ENCODE peak calls at places on chromosomes 12 and 14, in four cellular contexts. One of them, this sample, is unnamed.

GRCh38 chr12:52975820-52976573 is 27.1 kb downstream of the KRT18 start:
- DNase-seq in cardiac muscle cell: no peak
- DNase-seq in endodermal cell: peak
- DNase-seq in right lobe of liver: peak
- DNase-seq in this sample: no peak

GRCh38 chr12:55724226-55724939 is 4.2 kb downstream of the RDH5 start:
- DNase-seq in endodermal cell: peak
- DNase-seq in cardiac muscle cell: peak
- DNase-seq in right lobe of liver: peak
- DNase-seq in this sample: peak

GRCh38 chr14:75454963-75455546 is 27.2 kb downstream of the JDP2 start:
- DNase-seq in cardiac muscle cell: peak
- DNase-seq in endodermal cell: peak
- DNase-seq in right lobe of liver: peak
- DNase-seq in this sample: peak

GRCh38 chr12:1801285-1801975 is 18.9 kb upstream of the LRTM2 start:
- DNase-seq in endodermal cell: peak
- DNase-seq in cardiac muscle cell: no peak
- DNase-seq in right lobe of liver: no peak
- DNase-seq in this sample: no peak

GRCh38 chr12:132427999-132428871 is 61.7 kb upstream of the FBRSL1 start:
- DNase-seq in right lobe of liver: no peak
- DNase-seq in endodermal cell: peak
- DNase-seq in cardiac muscle cell: no peak
- DNase-seq in this sample: no peak

GRCh38 chr14:52918486-52918885 is 32.4 kb downstream of the FERMT2 start:
- DNase-seq in cardiac muscle cell: no peak
- DNase-seq in endodermal cell: no peak
- DNase-seq in right lobe of liver: no peak
- DNase-seq in this sample: no peak

GRCh38 chr14:52025310-52025709 is 36.0 kb downstream of the RTRAF start:
- DNase-seq in cardiac muscle cell: no peak
- DNase-seq in endodermal cell: no peak
- DNase-seq in right lobe of liver: no peak
- DNase-seq in this sample: no peak

GRCh38 chr12:57460457-57461325 is 1.1 kb downstream of the GLI1 start:
- DNase-seq in right lobe of liver: peak
- DNase-seq in endodermal cell: peak
- DNase-seq in cardiac muscle cell: peak
- DNase-seq in this sample: no peak

GRCh38 chr14:21103165-21103709 is 2.4 kb downstream of the TMEM253 start:
- DNase-seq in endodermal cell: no peak
- DNase-seq in cardiac muscle cell: no peak
- DNase-seq in right lobe of liver: no peak
- DNase-seq in this sample: no peak

GRCh38 chr12:105205322-105206048 is 30.5 kb downstream of the APPL2 start:
- DNase-seq in endodermal cell: no peak
- DNase-seq in right lobe of liver: no peak
- DNase-seq in cardiac muscle cell: no peak
- DNase-seq in this sample: no peak

GRCh38 chr14:104305511-104306449 is 167.4 kb downstream of the KIF26A start:
- DNase-seq in right lobe of liver: peak
- DNase-seq in endodermal cell: no peak
- DNase-seq in cardiac muscle cell: no peak
- DNase-seq in this sample: peak

GRCh38 chr12:47828008-47828966 is 8.6 kb upstream of the HDAC7 start:
- DNase-seq in cardiac muscle cell: no peak
- DNase-seq in right lobe of liver: no peak
- DNase-seq in endodermal cell: no peak
- DNase-seq in this sample: peak

GRCh38 chr14:102525213-102526143 is 15.9 kb upstream of the ANKRD9 start:
- DNase-seq in right lobe of liver: no peak
- DNase-seq in endodermal cell: no peak
- DNase-seq in cardiac muscle cell: no peak
- DNase-seq in this sample: no peak

GRCh38 chr12:19186722-19187661 is 57.5 kb downstream of the PLEKHA5 start:
- DNase-seq in endodermal cell: no peak
- DNase-seq in right lobe of liver: no peak
- DNase-seq in cardiac muscle cell: peak
- DNase-seq in this sample: no peak

GRCh38 chr14:105326568-105326867 is 12.0 kb downstream of the PACS2 start:
- DNase-seq in cardiac muscle cell: no peak
- DNase-seq in right lobe of liver: no peak
- DNase-seq in endodermal cell: peak
- DNase-seq in this sample: no peak

GRCh38 chr12:3925621-3926020 is 52.4 kb upstream of the PARP11 start:
- DNase-seq in endodermal cell: no peak
- DNase-seq in right lobe of liver: no peak
- DNase-seq in cardiac muscle cell: no peak
- DNase-seq in this sample: no peak

GRCh38 chr12:21334771-21335325 is at the start of gene SLCO1A2:
- DNase-seq in endodermal cell: no peak
- DNase-seq in right lobe of liver: no peak
- DNase-seq in cardiac muscle cell: no peak
- DNase-seq in this sample: no peak

GRCh38 chr14:41873379-41874034 is 266.8 kb downstream of the LRFN5 start:
- DNase-seq in right lobe of liver: no peak
- DNase-seq in endodermal cell: no peak
- DNase-seq in cardiac muscle cell: no peak
- DNase-seq in this sample: no peak

GRCh38 chr14:33636715-33637114 is 314.2 kb downstream of the EGLN3 start:
- DNase-seq in right lobe of liver: no peak
- DNase-seq in endodermal cell: no peak
- DNase-seq in cardiac muscle cell: no peak
- DNase-seq in this sample: no peak

GRCh38 chr12:124517260-124518050 is 50.0 kb downstream of the NCOR2 start:
- DNase-seq in endodermal cell: no peak
- DNase-seq in cardiac muscle cell: no peak
- DNase-seq in right lobe of liver: peak
- DNase-seq in this sample: peak

GRCh38 chr12:106954462-106955376 is 988 bp upstream of the TMEM263 start:
- DNase-seq in endodermal cell: peak
- DNase-seq in cardiac muscle cell: no peak
- DNase-seq in right lobe of liver: peak
- DNase-seq in this sample: peak

GRCh38 chr12:106953352-106954260 is 2.1 kb upstream of the TMEM263 start:
- DNase-seq in endodermal cell: no peak
- DNase-seq in cardiac muscle cell: no peak
- DNase-seq in right lobe of liver: no peak
- DNase-seq in this sample: no peak

GRCh38 chr12:106955377-106956047 is at the start of gene TMEM263:
- DNase-seq in cardiac muscle cell: peak
- DNase-seq in right lobe of liver: peak
- DNase-seq in endodermal cell: peak
- DNase-seq in this sample: peak

GRCh38 chr12:106957617-106958016 is 1.9 kb downstream of the TMEM263 start:
- DNase-seq in endodermal cell: no peak
- DNase-seq in right lobe of liver: no peak
- DNase-seq in cardiac muscle cell: no peak
- DNase-seq in this sample: no peak

DNA sequence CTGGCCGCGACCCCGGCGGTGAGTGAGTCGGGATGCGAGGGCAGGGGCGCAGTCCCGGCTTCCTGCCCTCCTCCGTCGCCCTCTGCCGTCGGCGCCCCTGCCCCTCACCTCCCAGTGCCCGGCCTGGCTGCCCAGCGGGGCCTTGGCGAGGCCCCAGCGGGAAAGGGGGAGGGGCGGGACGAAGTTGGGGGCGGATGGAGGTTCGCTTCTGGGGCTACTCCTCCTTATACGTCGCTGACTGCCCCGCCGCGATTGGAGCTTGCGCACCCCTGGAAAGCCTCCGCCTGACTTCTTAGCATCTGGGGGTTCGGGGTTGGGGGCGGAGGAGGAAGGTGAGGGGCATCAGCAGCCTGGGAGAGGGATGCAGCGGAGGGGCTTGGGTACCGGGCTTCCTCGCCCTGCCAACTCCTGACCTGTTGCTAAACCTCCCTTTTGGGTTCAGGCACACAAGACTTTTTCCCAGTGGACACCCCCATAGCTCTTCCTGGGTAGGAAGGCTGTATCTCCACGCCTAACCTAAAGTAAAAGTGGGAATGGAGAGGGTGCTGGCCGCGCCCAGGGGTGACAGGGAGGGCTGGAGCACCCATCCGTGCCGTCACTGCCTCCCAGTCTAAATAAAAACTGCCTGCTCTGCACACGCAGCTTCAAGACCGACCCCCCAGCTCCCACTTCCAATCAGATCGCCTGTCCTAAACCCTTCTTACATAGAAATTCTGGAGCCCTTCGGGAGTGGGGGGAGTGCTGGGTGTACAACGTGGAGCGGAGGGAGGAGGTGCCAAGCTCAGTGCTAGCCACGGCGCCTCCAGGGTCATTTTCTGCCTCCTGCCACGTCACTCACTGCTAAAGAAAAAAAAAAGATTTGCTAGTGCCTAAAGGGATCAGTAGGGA is 585 bp downstream of the TMEM263 start:
- DNase-seq in cardiac muscle cell: peak
- DNase-seq in right lobe of liver: peak
- DNase-seq in endodermal cell: peak
- DNase-seq in this sample: peak
- TF ChIP-seq CTCF in cardiac muscle cell: peak
- TF ChIP-seq CTCF in right lobe of liver: no peak
- TF ChIP-seq CTCF in endodermal cell: peak
- TF ChIP-seq CTCF in this sample: peak

GRCh38 chr14:71122866-71123565 is 215.8 kb downstream of the PCNX1 start:
- DNase-seq in endodermal cell: no peak
- DNase-seq in cardiac muscle cell: no peak
- DNase-seq in right lobe of liver: no peak
- DNase-seq in this sample: no peak

GRCh38 chr14:71119832-71120231 is 212.6 kb downstream of the PCNX1 start:
- DNase-seq in cardiac muscle cell: no peak
- DNase-seq in right lobe of liver: no peak
- DNase-seq in endodermal cell: no peak
- DNase-seq in this sample: no peak

GRCh38 chr14:71121711-71122110 is 214.5 kb downstream of the PCNX1 start:
- DNase-seq in cardiac muscle cell: no peak
- DNase-seq in endodermal cell: no peak
- DNase-seq in right lobe of liver: no peak
- DNase-seq in this sample: no peak

GRCh38 chr14:71119075-71119474 is 211.8 kb downstream of the PCNX1 start:
- DNase-seq in endodermal cell: no peak
- DNase-seq in cardiac muscle cell: no peak
- DNase-seq in right lobe of liver: no peak
- DNase-seq in this sample: no peak

GRCh38 chr14:71123579-71124135 is 216.4 kb downstream of the PCNX1 start:
- DNase-seq in cardiac muscle cell: no peak
- DNase-seq in right lobe of liver: no peak
- DNase-seq in endodermal cell: no peak
- DNase-seq in this sample: no peak
- H3K4me3 ChIP-seq in cardiac muscle cell: no peak
- H3K4me3 ChIP-seq in right lobe of liver: no peak
- H3K4me3 ChIP-seq in endodermal cell: peak
- H3K4me3 ChIP-seq in this sample: no peak

GRCh38 chr12:6582196-6582595 is 14.1 kb upstream of the NOP2 start:
- DNase-seq in cardiac muscle cell: no peak
- DNase-seq in endodermal cell: peak
- DNase-seq in right lobe of liver: no peak
- DNase-seq in this sample: no peak
- TF ChIP-seq CTCF in cardiac muscle cell: peak
- TF ChIP-seq CTCF in endodermal cell: peak
- TF ChIP-seq CTCF in right lobe of liver: no peak
- TF ChIP-seq CTCF in this sample: peak

GRCh38 chr14:50335989-50336391 is 23.9 kb downstream of the DMAC2L start:
- DNase-seq in cardiac muscle cell: no peak
- DNase-seq in endodermal cell: peak
- DNase-seq in right lobe of liver: peak
- DNase-seq in this sample: peak
- H3K4me3 ChIP-seq in cardiac muscle cell: no peak
- H3K4me3 ChIP-seq in endodermal cell: peak
- H3K4me3 ChIP-seq in right lobe of liver: no peak
- H3K4me3 ChIP-seq in this sample: no peak

GRCh38 chr14:38256358-38256840 is 506 bp upstream of the CLEC14A start:
- DNase-seq in endodermal cell: no peak
- DNase-seq in cardiac muscle cell: no peak
- DNase-seq in right lobe of liver: peak
- DNase-seq in this sample: no peak
- TF ChIP-seq CTCF in endodermal cell: peak
- TF ChIP-seq CTCF in cardiac muscle cell: peak
- TF ChIP-seq CTCF in right lobe of liver: no peak
- TF ChIP-seq CTCF in this sample: peak

This sample was measured in left ventricle myocardium inferior.